ENCODE peak calls at places on chromosomes 12 and 14, in ten cellular contexts. D, Q, G, P, E, B, V, L, T and J are unnamed samples.

GRCh38 chr14:69042309-69043006 is 63.4 kb upstream of the ACTN1 start:
- DNase-seq in D (no peak), B (no peak), Q (no peak), V (no peak), E (no peak), P (no peak), T (no peak), L (no peak), G (no peak), J (no peak)

GRCh38 chr12:6370994-6371754 is 4.2 kb downstream of the SCNN1A start:
- DNase-seq in Q (peak), L (peak), E (peak), G (peak), P (peak), V (no peak), D (no peak), B (peak), T (peak), J (no peak)

GRCh38 chr14:99323603-99324185 is 51.7 kb upstream of the BCL11B start:
- DNase-seq in D (peak), L (no peak), T (no peak), P (no peak), E (no peak), G (no peak), Q (no peak), V (peak), B (no peak), J (no peak)

GRCh38 chr12:104930388-104931326 is 27.4 kb downstream of the SLC41A2 start:
- DNase-seq in V (no peak), D (no peak), Q (no peak), B (peak), P (no peak), T (no peak), G (peak), L (no peak), E (no peak), J (no peak)

GRCh38 chr12:122402264-122402663 is 20.2 kb downstream of the CLIP1 start:
- DNase-seq in E (no peak), B (no peak), V (no peak), G (no peak), L (no peak), Q (no peak), D (no peak), P (no peak), T (no peak), J (no peak)

GRCh38 chr14:74973003-74973614 is 17.7 kb upstream of the PGF start:
- DNase-seq in V (no peak), Q (no peak), P (peak), G (no peak), D (no peak), B (no peak), L (peak), E (peak), T (no peak), J (peak)

GRCh38 chr14:77613207-77613606 is 3.2 kb downstream of the SPTLC2 start:
- DNase-seq in D (no peak), E (no peak), G (no peak), L (no peak), B (no peak), P (no peak), V (no peak), T (no peak), Q (no peak), J (no peak)

GRCh38 chr12:10965511-10965910 is 21.2 kb downstream of the TAS2R50 start:
- DNase-seq in V (no peak), P (no peak), G (no peak), E (no peak), D (no peak), B (no peak), L (no peak), T (no peak), Q (no peak), J (no peak)

GRCh38 chr12:123268850-123269249 is 2.8 kb downstream of the CDK2AP1 start:
- DNase-seq in T (no peak), Q (no peak), E (no peak), P (no peak), V (no peak), G (no peak), L (no peak), D (no peak), B (no peak), J (peak)

GRCh38 chr14:63940387-63940786 is 87.6 kb downstream of the SYNE2 start:
- DNase-seq in T (no peak), Q (no peak), V (no peak), D (peak), E (no peak), G (no peak), L (no peak), B (no peak), P (no peak), J (no peak)

GRCh38 chr14:79861111-79861510 is 350.2 kb downstream of the DIO2 start:
- DNase-seq in T (no peak), G (no peak), E (no peak), D (no peak), Q (no peak), P (no peak), V (no peak), B (no peak), L (no peak), J (no peak)

GRCh38 chr12:87928046-87928445 is 101.2 kb downstream of the C12orf50 start:
- DNase-seq in E (no peak), T (no peak), V (no peak), Q (no peak), B (no peak), L (no peak), G (no peak), D (no peak), P (no peak), J (no peak)

GRCh38 chr14:105165761-105166485 is 2.7 kb downstream of the JAG2 start:
- DNase-seq in T (no peak), Q (no peak), V (no peak), E (no peak), L (no peak), D (no peak), G (no peak), B (no peak), P (no peak), J (no peak)

GRCh38 chr12:116765271-116765670 is 27.2 kb downstream of the RNFT2 start:
- DNase-seq in E (no peak), P (no peak), G (no peak), T (no peak), Q (no peak), D (no peak), V (no peak), L (no peak), B (no peak), J (no peak)

GRCh38 chr12:119410396-119410795 is 75.9 kb downstream of the CCDC60 start:
- DNase-seq in E (no peak), Q (no peak), T (no peak), B (no peak), D (no peak), L (no peak), V (no peak), P (no peak), G (no peak), J (no peak)

GRCh38 chr12:46415552-46415951 is 43.0 kb upstream of the SLC38A2 start:
- DNase-seq in V (no peak), D (no peak), P (no peak), E (no peak), T (no peak), L (no peak), B (no peak), G (no peak), Q (no peak), J (no peak)

GRCh38 chr14:77240336-77240915 is 30.6 kb downstream of the NGB start:
- DNase-seq in V (no peak), Q (no peak), L (no peak), B (no peak), G (no peak), D (no peak), T (no peak), E (no peak), P (no peak), J (no peak)

GRCh38 chr12:119090276-119090675 is 88.5 kb upstream of the HSPB8 start:
- DNase-seq in B (no peak), D (no peak), G (no peak), Q (no peak), P (no peak), V (no peak), L (no peak), T (no peak), E (no peak), J (no peak)

GRCh38 chr12:15274561-15274967 is 47.7 kb upstream of the PTPRO start:
- DNase-seq in D (no peak), L (peak), V (no peak), G (no peak), E (peak), B (no peak), T (no peak), Q (peak), P (peak), J (peak)

GRCh38 chr14:21528381-21529348 is 2.5 kb upstream of the SALL2 start:
- DNase-seq in L (no peak), D (no peak), G (peak), E (no peak), B (no peak), Q (no peak), V (no peak), P (no peak), T (peak), J (no peak)

GRCh38 chr12:120468271-120468845 is 1.2 kb downstream of the SRSF9 start:
- DNase-seq in Q (peak), L (peak), V (peak), E (peak), P (peak), D (no peak), B (no peak), T (no peak), G (peak), J (peak)

GRCh38 chr14:61331992-61332657 is 10.7 kb downstream of the PRKCH start:
- DNase-seq in D (no peak), P (no peak), B (no peak), L (no peak), G (no peak), Q (no peak), E (no peak), T (no peak), V (no peak), J (no peak)

GRCh38 chr12:6049992-6050391 is 74.5 kb downstream of the VWF start:
- DNase-seq in T (peak), V (no peak), G (peak), D (no peak), E (no peak), B (no peak), L (no peak), P (no peak), Q (no peak), J (no peak)

GRCh38 chr14:80954771-80955299 is 586 bp upstream of the TSHR start:
- DNase-seq in D (no peak), B (no peak), Q (peak), T (peak), E (peak), G (peak), L (peak), V (peak), P (peak), J (peak)
- TF ChIP-seq POLR2AphosphoS5 in D (no peak), B (no peak), Q (no peak), T (no peak), E (no peak), G (no peak), L (no peak), V (no peak), P (no peak), J (no peak)

DNA sequence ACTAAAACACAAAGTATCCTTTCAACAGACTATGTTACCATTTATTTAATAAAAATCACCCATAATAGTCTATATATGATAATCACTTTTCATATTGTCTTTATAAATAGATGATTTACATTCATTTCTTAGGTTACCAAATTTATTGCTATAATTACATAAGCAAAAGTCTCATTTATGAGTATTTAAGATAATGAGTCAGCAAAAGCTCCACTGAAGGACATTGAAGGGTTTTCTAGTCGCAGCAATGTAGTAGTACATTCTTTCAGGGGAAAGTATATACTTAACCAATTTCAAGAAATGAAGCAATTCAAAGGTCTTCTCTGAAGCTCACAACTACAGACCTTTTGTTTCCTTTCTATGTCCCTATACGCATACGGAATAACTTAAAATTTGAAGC is 110.9 kb downstream of the NOVA1 start:
- DNase-seq in B (no peak), V (no peak), T (no peak), Q (no peak), P (no peak), E (no peak), G (no peak), L (no peak), D (no peak), J (no peak)
- TF ChIP-seq EP300 in B (no peak), V (no peak), T (no peak), Q (no peak), P (no peak), E (no peak), G (no peak), L (no peak), D (no peak), J (no peak)

DNA sequence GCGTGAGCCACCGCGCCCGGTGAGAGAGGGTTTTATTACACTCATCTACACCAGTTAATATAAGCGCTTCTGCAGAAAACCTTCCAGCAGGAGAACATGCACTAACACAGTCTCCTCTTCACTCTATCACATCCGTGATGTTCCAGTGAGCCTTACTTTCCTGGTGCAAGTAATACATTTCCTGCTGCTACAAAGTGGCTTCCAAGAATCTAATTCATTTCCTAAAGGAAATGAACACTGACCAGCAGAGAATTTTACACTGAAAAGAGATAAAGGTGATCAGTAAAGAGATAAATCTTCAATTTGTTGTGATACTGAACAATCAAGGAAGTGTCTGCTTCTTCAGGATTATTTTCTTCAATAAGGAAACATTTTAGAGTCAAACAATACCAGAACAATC is 39.5 kb downstream of the ZFYVE21 start:
- DNase-seq in V (no peak), L (no peak), P (no peak), B (no peak), D (no peak), E (no peak), Q (no peak), G (no peak), T (no peak), J (no peak)
- TF ChIP-seq POLR2AphosphoS5 in V (no peak), L (no peak), P (no peak), B (no peak), D (no peak), E (no peak), Q (no peak), G (no peak), T (no peak), J (no peak)

GRCh38 chr12:98328467-98328866 is 186.9 kb upstream of the TMPO start:
- DNase-seq in D (no peak), L (no peak), Q (no peak), V (no peak), P (no peak), G (no peak), E (no peak), T (no peak), B (no peak), J (no peak)

GRCh38 chr12:98329589-98329988 is 185.8 kb upstream of the TMPO start:
- DNase-seq in L (no peak), G (no peak), V (no peak), Q (no peak), P (no peak), T (no peak), E (no peak), B (no peak), D (no peak), J (no peak)

GRCh38 chr12:98334768-98335167 is 180.6 kb upstream of the TMPO start:
- DNase-seq in B (no peak), E (no peak), Q (no peak), V (no peak), G (no peak), L (no peak), D (no peak), P (no peak), T (no peak), J (no peak)

GRCh38 chr12:98332626-98333025 is 182.8 kb upstream of the TMPO start:
- DNase-seq in L (no peak), E (no peak), V (no peak), P (no peak), T (no peak), G (no peak), B (peak), Q (no peak), D (no peak), J (no peak)
- TF ChIP-seq EP300 in L (no peak), E (no peak), V (no peak), P (no peak), T (no peak), G (no peak), B (peak), Q (no peak), D (no peak), J (no peak)

GRCh38 chr14:71011479-71011878 is 104.2 kb downstream of the PCNX1 start:
- DNase-seq in B (no peak), D (no peak), T (no peak), G (no peak), V (no peak), Q (no peak), E (no peak), P (no peak), L (no peak), J (no peak)
- TF ChIP-seq POLR2AphosphoS5 in B (no peak), D (no peak), T (no peak), G (no peak), V (no peak), Q (no peak), E (no peak), P (no peak), L (no peak), J (no peak)

GRCh38 chr12:72346331-72346944 is 74.3 kb downstream of the TRHDE start:
- DNase-seq in V (no peak), P (peak), T (peak), G (peak), L (peak), Q (peak), B (peak), E (no peak), D (no peak), J (peak)
- TF ChIP-seq EP300 in V (no peak), P (no peak), T (no peak), G (no peak), L (no peak), Q (no peak), B (no peak), E (no peak), D (no peak), J (no peak)

GRCh38 chr12:113208041-113208934 is 13.0 kb upstream of the TPCN1 start:
- DNase-seq in L (peak), G (no peak), T (no peak), P (peak), V (no peak), B (peak), D (no peak), E (peak), Q (peak), J (no peak)
- TF ChIP-seq POLR2AphosphoS5 in L (peak), G (no peak), T (no peak), P (peak), V (no peak), B (peak), D (no peak), E (peak), Q (no peak), J (no peak)

GRCh38 chr12:50060120-50060468 is 2.7 kb downstream of the ASIC1 start:
- DNase-seq in E (no peak), D (no peak), G (no peak), B (no peak), L (no peak), P (no peak), V (no peak), Q (no peak), T (no peak), J (no peak)

GRCh38 chr12:50059440-50060119 is 2.2 kb downstream of the ASIC1 start:
- DNase-seq in B (no peak), G (no peak), V (no peak), E (no peak), Q (no peak), T (no peak), L (no peak), P (no peak), D (no peak), J (no peak)

GRCh38 chr12:50057000-50057841 is at the start of gene ASIC1:
- DNase-seq in L (peak), V (no peak), Q (peak), G (no peak), D (no peak), B (no peak), T (peak), E (peak), P (peak), J (peak)

GRCh38 chr12:50057896-50058670 is 687 bp downstream of the ASIC1 start:
- DNase-seq in E (no peak), P (no peak), T (peak), Q (no peak), D (no peak), V (no peak), B (no peak), L (no peak), G (no peak), J (no peak)

DNA sequence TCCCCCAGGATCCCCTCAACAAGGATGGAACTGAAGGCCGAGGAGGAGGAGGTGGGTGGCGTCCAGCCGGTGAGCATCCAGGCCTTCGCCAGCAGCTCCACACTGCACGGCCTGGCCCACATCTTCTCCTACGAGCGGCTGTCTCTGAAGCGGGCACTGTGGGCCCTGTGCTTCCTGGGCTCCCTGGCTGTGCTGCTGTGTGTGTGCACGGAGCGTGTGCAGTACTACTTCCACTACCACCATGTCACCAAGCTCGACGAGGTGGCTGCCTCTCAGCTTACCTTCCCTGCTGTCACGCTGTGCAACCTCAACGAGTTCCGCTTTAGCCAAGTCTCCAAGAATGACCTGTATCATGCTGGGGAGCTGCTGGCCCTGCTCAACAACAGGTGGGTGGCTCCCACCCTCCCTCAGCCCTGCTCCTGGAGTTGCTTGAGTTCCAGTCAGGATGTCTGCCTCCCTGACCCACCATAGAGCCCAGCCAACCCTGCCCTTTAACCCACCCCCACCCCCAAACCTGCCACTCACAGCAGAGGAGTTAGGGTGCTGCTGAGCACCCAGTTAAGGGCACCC is 1.4 kb downstream of the ASIC1 start:
- DNase-seq in B (no peak), Q (no peak), G (no peak), P (no peak), D (no peak), E (no peak), L (no peak), T (no peak), V (no peak), J (no peak)
- TF ChIP-seq EP300 in B (no peak), Q (no peak), G (no peak), P (no peak), D (no peak), E (no peak), L (no peak), T (no peak), V (no peak), J (no peak)